ENCODE peak calls at places on chromosome 22, in six cellular contexts. One of them, this sample, is unnamed.

GRCh38 chr22:22079404-22080148 is 97.0 kb upstream of the TOP3B start:
- DNase-seq in stimulated activated naive CD4-positive, alpha-beta T cell: no peak
- DNase-seq in HT-29: no peak
- DNase-seq in stimulated activated CD4-positive, alpha-beta T cell treated with anti-CD3 and anti-CD28 coated beads, Interleukin-12 subunit alpha, Interleukin-12 subunit beta, amount 100 ng/mL, for 48 hours: no peak
- DNase-seq in activated CD4-positive, alpha-beta memory T cell treated with anti-CD3 and anti-CD28 coated beads, Interleukin-2, amount 10 ng/mL, durations not matched to agents 7 days and 5 days: no peak
- DNase-seq in NAMALWA: no peak
- DNase-seq in this sample: no peak

GRCh38 chr22:23898006-23898974 is 4.1 kb downstream of the MIF start:
- DNase-seq in stimulated activated CD4-positive, alpha-beta T cell treated with anti-CD3 and anti-CD28 coated beads, Interleukin-12 subunit alpha, Interleukin-12 subunit beta, amount 100 ng/mL, for 48 hours: no peak
- DNase-seq in stimulated activated naive CD4-positive, alpha-beta T cell: no peak
- DNase-seq in activated CD4-positive, alpha-beta memory T cell treated with anti-CD3 and anti-CD28 coated beads, Interleukin-2, amount 10 ng/mL, durations not matched to agents 7 days and 5 days: no peak
- DNase-seq in HT-29: no peak
- DNase-seq in NAMALWA: no peak
- DNase-seq in this sample: no peak

GRCh38 chr22:33921576-33922181 is 1.4 kb upstream of the LARGE1 start:
- DNase-seq in activated CD4-positive, alpha-beta memory T cell treated with anti-CD3 and anti-CD28 coated beads, Interleukin-2, amount 10 ng/mL, durations not matched to agents 7 days and 5 days: no peak
- DNase-seq in stimulated activated CD4-positive, alpha-beta T cell treated with anti-CD3 and anti-CD28 coated beads, Interleukin-12 subunit alpha, Interleukin-12 subunit beta, amount 100 ng/mL, for 48 hours: no peak
- DNase-seq in HT-29: peak
- DNase-seq in stimulated activated naive CD4-positive, alpha-beta T cell: no peak
- DNase-seq in NAMALWA: peak
- DNase-seq in this sample: peak

GRCh38 chr22:38868286-38868721 is 3.7 kb downstream of the CBX6 start:
- DNase-seq in HT-29: no peak
- DNase-seq in stimulated activated CD4-positive, alpha-beta T cell treated with anti-CD3 and anti-CD28 coated beads, Interleukin-12 subunit alpha, Interleukin-12 subunit beta, amount 100 ng/mL, for 48 hours: no peak
- DNase-seq in activated CD4-positive, alpha-beta memory T cell treated with anti-CD3 and anti-CD28 coated beads, Interleukin-2, amount 10 ng/mL, durations not matched to agents 7 days and 5 days: no peak
- DNase-seq in stimulated activated naive CD4-positive, alpha-beta T cell: no peak
- DNase-seq in NAMALWA: no peak
- DNase-seq in this sample: peak

GRCh38 chr22:26134654-26135330 is 34.5 kb upstream of the SEZ6L start:
- DNase-seq in NAMALWA: peak
- DNase-seq in stimulated activated naive CD4-positive, alpha-beta T cell: no peak
- DNase-seq in stimulated activated CD4-positive, alpha-beta T cell treated with anti-CD3 and anti-CD28 coated beads, Interleukin-12 subunit alpha, Interleukin-12 subunit beta, amount 100 ng/mL, for 48 hours: no peak
- DNase-seq in HT-29: peak
- DNase-seq in activated CD4-positive, alpha-beta memory T cell treated with anti-CD3 and anti-CD28 coated beads, Interleukin-2, amount 10 ng/mL, durations not matched to agents 7 days and 5 days: no peak
- DNase-seq in this sample: peak

GRCh38 chr22:32765117-32765618 is 36.3 kb upstream of the TIMP3 start:
- DNase-seq in stimulated activated CD4-positive, alpha-beta T cell treated with anti-CD3 and anti-CD28 coated beads, Interleukin-12 subunit alpha, Interleukin-12 subunit beta, amount 100 ng/mL, for 48 hours: no peak
- DNase-seq in activated CD4-positive, alpha-beta memory T cell treated with anti-CD3 and anti-CD28 coated beads, Interleukin-2, amount 10 ng/mL, durations not matched to agents 7 days and 5 days: no peak
- DNase-seq in HT-29: no peak
- DNase-seq in NAMALWA: no peak
- DNase-seq in stimulated activated naive CD4-positive, alpha-beta T cell: no peak
- DNase-seq in this sample: no peak

GRCh38 chr22:49007013-49007653 is 820.5 kb downstream of the BRD1 start:
- DNase-seq in NAMALWA: no peak
- DNase-seq in activated CD4-positive, alpha-beta memory T cell treated with anti-CD3 and anti-CD28 coated beads, Interleukin-2, amount 10 ng/mL, durations not matched to agents 7 days and 5 days: no peak
- DNase-seq in HT-29: no peak
- DNase-seq in stimulated activated CD4-positive, alpha-beta T cell treated with anti-CD3 and anti-CD28 coated beads, Interleukin-12 subunit alpha, Interleukin-12 subunit beta, amount 100 ng/mL, for 48 hours: no peak
- DNase-seq in stimulated activated naive CD4-positive, alpha-beta T cell: no peak
- DNase-seq in this sample: no peak

GRCh38 chr22:43110444-43110926 is at the start of gene BIK:
- DNase-seq in stimulated activated CD4-positive, alpha-beta T cell treated with anti-CD3 and anti-CD28 coated beads, Interleukin-12 subunit alpha, Interleukin-12 subunit beta, amount 100 ng/mL, for 48 hours: no peak
- DNase-seq in activated CD4-positive, alpha-beta memory T cell treated with anti-CD3 and anti-CD28 coated beads, Interleukin-2, amount 10 ng/mL, durations not matched to agents 7 days and 5 days: peak
- DNase-seq in HT-29: no peak
- DNase-seq in NAMALWA: peak
- DNase-seq in stimulated activated naive CD4-positive, alpha-beta T cell: peak
- DNase-seq in this sample: peak

GRCh38 chr22:22391543-22391942 is 117.0 kb downstream of the ZNF280B start:
- DNase-seq in HT-29: no peak
- DNase-seq in stimulated activated CD4-positive, alpha-beta T cell treated with anti-CD3 and anti-CD28 coated beads, Interleukin-12 subunit alpha, Interleukin-12 subunit beta, amount 100 ng/mL, for 48 hours: no peak
- DNase-seq in stimulated activated naive CD4-positive, alpha-beta T cell: no peak
- DNase-seq in activated CD4-positive, alpha-beta memory T cell treated with anti-CD3 and anti-CD28 coated beads, Interleukin-2, amount 10 ng/mL, durations not matched to agents 7 days and 5 days: no peak
- DNase-seq in NAMALWA: no peak
- DNase-seq in this sample: no peak

GRCh38 chr22:36546932-36547331 is 18.0 kb upstream of the EIF3D start:
- DNase-seq in stimulated activated naive CD4-positive, alpha-beta T cell: no peak
- DNase-seq in activated CD4-positive, alpha-beta memory T cell treated with anti-CD3 and anti-CD28 coated beads, Interleukin-2, amount 10 ng/mL, durations not matched to agents 7 days and 5 days: peak
- DNase-seq in NAMALWA: no peak
- DNase-seq in HT-29: no peak
- DNase-seq in stimulated activated CD4-positive, alpha-beta T cell treated with anti-CD3 and anti-CD28 coated beads, Interleukin-12 subunit alpha, Interleukin-12 subunit beta, amount 100 ng/mL, for 48 hours: no peak
- DNase-seq in this sample: no peak

GRCh38 chr22:25774575-25775026 is 32.6 kb downstream of the MYO18B start:
- DNase-seq in stimulated activated CD4-positive, alpha-beta T cell treated with anti-CD3 and anti-CD28 coated beads, Interleukin-12 subunit alpha, Interleukin-12 subunit beta, amount 100 ng/mL, for 48 hours: no peak
- DNase-seq in activated CD4-positive, alpha-beta memory T cell treated with anti-CD3 and anti-CD28 coated beads, Interleukin-2, amount 10 ng/mL, durations not matched to agents 7 days and 5 days: no peak
- DNase-seq in HT-29: no peak
- DNase-seq in stimulated activated naive CD4-positive, alpha-beta T cell: no peak
- DNase-seq in NAMALWA: peak
- DNase-seq in this sample: peak

GRCh38 chr22:43616645-43617044 is 195.5 kb downstream of the EFCAB6 start:
- DNase-seq in activated CD4-positive, alpha-beta memory T cell treated with anti-CD3 and anti-CD28 coated beads, Interleukin-2, amount 10 ng/mL, durations not matched to agents 7 days and 5 days: no peak
- DNase-seq in stimulated activated naive CD4-positive, alpha-beta T cell: no peak
- DNase-seq in stimulated activated CD4-positive, alpha-beta T cell treated with anti-CD3 and anti-CD28 coated beads, Interleukin-12 subunit alpha, Interleukin-12 subunit beta, amount 100 ng/mL, for 48 hours: no peak
- DNase-seq in HT-29: peak
- DNase-seq in NAMALWA: no peak
- DNase-seq in this sample: no peak

GRCh38 chr22:22143448-22143847 is 101.1 kb upstream of the VPREB1 start:
- DNase-seq in stimulated activated CD4-positive, alpha-beta T cell treated with anti-CD3 and anti-CD28 coated beads, Interleukin-12 subunit alpha, Interleukin-12 subunit beta, amount 100 ng/mL, for 48 hours: no peak
- DNase-seq in activated CD4-positive, alpha-beta memory T cell treated with anti-CD3 and anti-CD28 coated beads, Interleukin-2, amount 10 ng/mL, durations not matched to agents 7 days and 5 days: no peak
- DNase-seq in HT-29: no peak
- DNase-seq in NAMALWA: no peak
- DNase-seq in stimulated activated naive CD4-positive, alpha-beta T cell: no peak
- DNase-seq in this sample: no peak

GRCh38 chr22:23109441-23109978 is 32.3 kb downstream of the RSPH14 start:
- DNase-seq in HT-29: no peak
- DNase-seq in stimulated activated naive CD4-positive, alpha-beta T cell: no peak
- DNase-seq in activated CD4-positive, alpha-beta memory T cell treated with anti-CD3 and anti-CD28 coated beads, Interleukin-2, amount 10 ng/mL, durations not matched to agents 7 days and 5 days: no peak
- DNase-seq in stimulated activated CD4-positive, alpha-beta T cell treated with anti-CD3 and anti-CD28 coated beads, Interleukin-12 subunit alpha, Interleukin-12 subunit beta, amount 100 ng/mL, for 48 hours: no peak
- DNase-seq in NAMALWA: no peak
- DNase-seq in this sample: no peak

GRCh38 chr22:44729391-44730012 is 22.9 kb upstream of the ARHGAP8 start:
- DNase-seq in activated CD4-positive, alpha-beta memory T cell treated with anti-CD3 and anti-CD28 coated beads, Interleukin-2, amount 10 ng/mL, durations not matched to agents 7 days and 5 days: no peak
- DNase-seq in NAMALWA: no peak
- DNase-seq in stimulated activated CD4-positive, alpha-beta T cell treated with anti-CD3 and anti-CD28 coated beads, Interleukin-12 subunit alpha, Interleukin-12 subunit beta, amount 100 ng/mL, for 48 hours: no peak
- DNase-seq in HT-29: no peak
- DNase-seq in stimulated activated naive CD4-positive, alpha-beta T cell: no peak
- DNase-seq in this sample: no peak

GRCh38 chr22:38088723-38089473 is 4.9 kb upstream of the SLC16A8 start:
- DNase-seq in stimulated activated CD4-positive, alpha-beta T cell treated with anti-CD3 and anti-CD28 coated beads, Interleukin-12 subunit alpha, Interleukin-12 subunit beta, amount 100 ng/mL, for 48 hours: no peak
- DNase-seq in NAMALWA: no peak
- DNase-seq in activated CD4-positive, alpha-beta memory T cell treated with anti-CD3 and anti-CD28 coated beads, Interleukin-2, amount 10 ng/mL, durations not matched to agents 7 days and 5 days: no peak
- DNase-seq in HT-29: no peak
- DNase-seq in stimulated activated naive CD4-positive, alpha-beta T cell: no peak
- DNase-seq in this sample: no peak

GRCh38 chr22:49935561-49935960 is 17.1 kb downstream of the CRELD2 start:
- DNase-seq in HT-29: no peak
- DNase-seq in activated CD4-positive, alpha-beta memory T cell treated with anti-CD3 and anti-CD28 coated beads, Interleukin-2, amount 10 ng/mL, durations not matched to agents 7 days and 5 days: peak
- DNase-seq in stimulated activated CD4-positive, alpha-beta T cell treated with anti-CD3 and anti-CD28 coated beads, Interleukin-12 subunit alpha, Interleukin-12 subunit beta, amount 100 ng/mL, for 48 hours: no peak
- DNase-seq in NAMALWA: no peak
- DNase-seq in stimulated activated naive CD4-positive, alpha-beta T cell: peak
- DNase-seq in this sample: no peak

GRCh38 chr22:17785185-17786184 is 11.2 kb upstream of the BID start:
- DNase-seq in NAMALWA: peak
- DNase-seq in stimulated activated naive CD4-positive, alpha-beta T cell: peak
- DNase-seq in HT-29: peak
- DNase-seq in stimulated activated CD4-positive, alpha-beta T cell treated with anti-CD3 and anti-CD28 coated beads, Interleukin-12 subunit alpha, Interleukin-12 subunit beta, amount 100 ng/mL, for 48 hours: peak
- DNase-seq in activated CD4-positive, alpha-beta memory T cell treated with anti-CD3 and anti-CD28 coated beads, Interleukin-2, amount 10 ng/mL, durations not matched to agents 7 days and 5 days: peak
- DNase-seq in this sample: peak

GRCh38 chr22:38034278-38034882 is 22.8 kb upstream of the PICK1 start:
- DNase-seq in stimulated activated CD4-positive, alpha-beta T cell treated with anti-CD3 and anti-CD28 coated beads, Interleukin-12 subunit alpha, Interleukin-12 subunit beta, amount 100 ng/mL, for 48 hours: no peak
- DNase-seq in HT-29: peak
- DNase-seq in NAMALWA: no peak
- DNase-seq in stimulated activated naive CD4-positive, alpha-beta T cell: no peak
- DNase-seq in activated CD4-positive, alpha-beta memory T cell treated with anti-CD3 and anti-CD28 coated beads, Interleukin-2, amount 10 ng/mL, durations not matched to agents 7 days and 5 days: no peak
- DNase-seq in this sample: peak

GRCh38 chr22:39574779-39575551 is 4.4 kb downstream of the CACNA1I start:
- DNase-seq in activated CD4-positive, alpha-beta memory T cell treated with anti-CD3 and anti-CD28 coated beads, Interleukin-2, amount 10 ng/mL, durations not matched to agents 7 days and 5 days: no peak
- DNase-seq in HT-29: no peak
- DNase-seq in stimulated activated naive CD4-positive, alpha-beta T cell: no peak
- DNase-seq in NAMALWA: no peak
- DNase-seq in stimulated activated CD4-positive, alpha-beta T cell treated with anti-CD3 and anti-CD28 coated beads, Interleukin-12 subunit alpha, Interleukin-12 subunit beta, amount 100 ng/mL, for 48 hours: no peak
- DNase-seq in this sample: no peak

GRCh38 chr22:48156603-48157355 is 1394.3 kb downstream of the TBC1D22A start:
- DNase-seq in stimulated activated naive CD4-positive, alpha-beta T cell: no peak
- DNase-seq in HT-29: no peak
- DNase-seq in activated CD4-positive, alpha-beta memory T cell treated with anti-CD3 and anti-CD28 coated beads, Interleukin-2, amount 10 ng/mL, durations not matched to agents 7 days and 5 days: no peak
- DNase-seq in stimulated activated CD4-positive, alpha-beta T cell treated with anti-CD3 and anti-CD28 coated beads, Interleukin-12 subunit alpha, Interleukin-12 subunit beta, amount 100 ng/mL, for 48 hours: no peak
- DNase-seq in NAMALWA: no peak
- DNase-seq in this sample: no peak

GRCh38 chr22:38953577-38954413 is 3.6 kb upstream of the APOBEC3A start:
- DNase-seq in activated CD4-positive, alpha-beta memory T cell treated with anti-CD3 and anti-CD28 coated beads, Interleukin-2, amount 10 ng/mL, durations not matched to agents 7 days and 5 days: peak
- DNase-seq in stimulated activated naive CD4-positive, alpha-beta T cell: no peak
- DNase-seq in NAMALWA: peak
- DNase-seq in stimulated activated CD4-positive, alpha-beta T cell treated with anti-CD3 and anti-CD28 coated beads, Interleukin-12 subunit alpha, Interleukin-12 subunit beta, amount 100 ng/mL, for 48 hours: peak
- DNase-seq in HT-29: no peak
- DNase-seq in this sample: no peak

GRCh38 chr22:28155808-28156207 is 236.8 kb upstream of the PITPNB start:
- DNase-seq in stimulated activated naive CD4-positive, alpha-beta T cell: no peak
- DNase-seq in HT-29: no peak
- DNase-seq in stimulated activated CD4-positive, alpha-beta T cell treated with anti-CD3 and anti-CD28 coated beads, Interleukin-12 subunit alpha, Interleukin-12 subunit beta, amount 100 ng/mL, for 48 hours: no peak
- DNase-seq in NAMALWA: no peak
- DNase-seq in activated CD4-positive, alpha-beta memory T cell treated with anti-CD3 and anti-CD28 coated beads, Interleukin-2, amount 10 ng/mL, durations not matched to agents 7 days and 5 days: no peak
- DNase-seq in this sample: no peak

GRCh38 chr22:35521358-35522264 is 19.0 kb upstream of the RASD2 start:
- DNase-seq in NAMALWA: no peak
- DNase-seq in stimulated activated naive CD4-positive, alpha-beta T cell: no peak
- DNase-seq in HT-29: no peak
- DNase-seq in stimulated activated CD4-positive, alpha-beta T cell treated with anti-CD3 and anti-CD28 coated beads, Interleukin-12 subunit alpha, Interleukin-12 subunit beta, amount 100 ng/mL, for 48 hours: no peak
- DNase-seq in activated CD4-positive, alpha-beta memory T cell treated with anti-CD3 and anti-CD28 coated beads, Interleukin-2, amount 10 ng/mL, durations not matched to agents 7 days and 5 days: no peak
- DNase-seq in this sample: no peak

GRCh38 chr22:48301421-48301820 is 1526.3 kb downstream of the BRD1 start:
- DNase-seq in HT-29: no peak
- DNase-seq in stimulated activated naive CD4-positive, alpha-beta T cell: no peak
- DNase-seq in NAMALWA: no peak
- DNase-seq in stimulated activated CD4-positive, alpha-beta T cell treated with anti-CD3 and anti-CD28 coated beads, Interleukin-12 subunit alpha, Interleukin-12 subunit beta, amount 100 ng/mL, for 48 hours: no peak
- DNase-seq in activated CD4-positive, alpha-beta memory T cell treated with anti-CD3 and anti-CD28 coated beads, Interleukin-2, amount 10 ng/mL, durations not matched to agents 7 days and 5 days: no peak
- DNase-seq in this sample: peak

GRCh38 chr22:38327805-38328204 is 10.6 kb upstream of the CSNK1E start:
- DNase-seq in stimulated activated naive CD4-positive, alpha-beta T cell: no peak
- DNase-seq in HT-29: no peak
- DNase-seq in stimulated activated CD4-positive, alpha-beta T cell treated with anti-CD3 and anti-CD28 coated beads, Interleukin-12 subunit alpha, Interleukin-12 subunit beta, amount 100 ng/mL, for 48 hours: no peak
- DNase-seq in NAMALWA: no peak
- DNase-seq in activated CD4-positive, alpha-beta memory T cell treated with anti-CD3 and anti-CD28 coated beads, Interleukin-2, amount 10 ng/mL, durations not matched to agents 7 days and 5 days: no peak
- DNase-seq in this sample: no peak

GRCh38 chr22:19376247-19376646 is 55.3 kb downstream of the HIRA start:
- DNase-seq in activated CD4-positive, alpha-beta memory T cell treated with anti-CD3 and anti-CD28 coated beads, Interleukin-2, amount 10 ng/mL, durations not matched to agents 7 days and 5 days: peak
- DNase-seq in stimulated activated naive CD4-positive, alpha-beta T cell: no peak
- DNase-seq in stimulated activated CD4-positive, alpha-beta T cell treated with anti-CD3 and anti-CD28 coated beads, Interleukin-12 subunit alpha, Interleukin-12 subunit beta, amount 100 ng/mL, for 48 hours: no peak
- DNase-seq in HT-29: no peak
- DNase-seq in NAMALWA: no peak
- DNase-seq in this sample: no peak